ENCODE peak calls at places on chromosome 14, in ten cellular contexts. T, Q, F, P, K, I, U, Z, M and N are unnamed samples. For H3K4me1, the result is how much of the 10 kb centered on the place peaks cover.

GRCh38 chr14:63383776-63384367 is 65.1 kb upstream of the GPHB5 start:
- DNase-seq in U (no peak), T (no peak), Z (no peak), P (peak), I (no peak), F (no peak), M (no peak), Q (no peak), K (no peak), N (no peak)

GRCh38 chr14:72663076-72663487 is 230.8 kb downstream of the DPF3 start:
- DNase-seq in K (no peak), M (no peak), U (no peak), I (no peak), P (no peak), Q (no peak), T (no peak), F (no peak), Z (no peak), N (no peak)

GRCh38 chr14:41343857-41344256 is 262.8 kb upstream of the LRFN5 start:
- DNase-seq in M (no peak), Q (no peak), Z (no peak), K (no peak), P (no peak), T (no peak), F (no peak), I (no peak), U (no peak), N (no peak)

GRCh38 chr14:30908826-30909225 is 34.5 kb downstream of the COCH start:
- DNase-seq in T (no peak), F (no peak), U (no peak), K (no peak), Z (no peak), Q (no peak), M (no peak), I (no peak), P (no peak), N (no peak)

GRCh38 chr14:22394616-22395015 is 194.4 kb downstream of the DAD1 start:
- DNase-seq in U (no peak), P (no peak), Q (no peak), T (no peak), M (no peak), I (no peak), Z (no peak), F (no peak), K (no peak), N (no peak)

GRCh38 chr14:89042021-89042420 is 217.6 kb downstream of the TTC8 start:
- DNase-seq in M (no peak), U (no peak), T (no peak), F (no peak), Q (no peak), Z (no peak), P (no peak), I (no peak), K (no peak), N (no peak)

GRCh38 chr14:74394549-74394948 is 31.5 kb downstream of the SYNDIG1L start:
- DNase-seq in Q (no peak), M (no peak), T (no peak), Z (no peak), K (peak), U (no peak), I (no peak), F (no peak), P (no peak), N (no peak)

GRCh38 chr14:27881063-27881462 is 885.5 kb upstream of the FOXG1 start:
- DNase-seq in Z (no peak), F (no peak), M (no peak), I (no peak), U (no peak), P (no peak), K (no peak), T (no peak), Q (no peak), N (no peak)

GRCh38 chr14:77491056-77491455 is 7.6 kb downstream of the ISM2 start:
- DNase-seq in Q (no peak), M (no peak), I (no peak), Z (no peak), K (no peak), P (no peak), U (no peak), T (no peak), F (no peak), N (no peak)

GRCh38 chr14:52730708-52731111 is 744 bp downstream of the STYX start:
- DNase-seq in T (no peak), F (no peak), P (no peak), I (no peak), Z (no peak), Q (no peak), U (peak), K (no peak), M (no peak), N (no peak)

GRCh38 chr14:105021656-105022275 is 883 bp upstream of the CDCA4 start:
- DNase-seq in Q (peak), T (no peak), M (no peak), K (no peak), Z (peak), P (no peak), U (no peak), I (peak), F (no peak), N (no peak)

GRCh38 chr14:87896393-87897380 is 96.3 kb downstream of the GALC start:
- DNase-seq in T (no peak), P (no peak), K (no peak), U (peak), I (no peak), Z (peak), F (no peak), Q (peak), M (no peak), N (no peak)

GRCh38 chr14:35855886-35856481 is 29.8 kb downstream of the BRMS1L start:
- DNase-seq in U (no peak), K (no peak), P (no peak), I (no peak), Z (no peak), F (no peak), M (no peak), Q (no peak), T (no peak), N (no peak)
- H3K4me3 ChIP-seq in U (no peak), K (no peak), P (no peak), I (no peak), Z (no peak), F (no peak), M (no peak), Q (no peak), T (no peak), N (no peak)

GRCh38 chr14:91380610-91381371 is 36.8 kb downstream of the CCDC88C start:
- DNase-seq in K (no peak), T (no peak), U (no peak), F (no peak), M (no peak), Q (no peak), Z (no peak), I (peak), P (no peak), N (no peak)
- H3K4me1 ChIP-seq in K (under half), T (half or more), U (under half), F (under half), M (half or more), Q (half or more), Z (under half), I (half or more), P (half or more), N (half or more)

GRCh38 chr14:101004954-101005353 is 101.4 kb upstream of the RTL1 start:
- DNase-seq in Z (no peak), F (peak), I (no peak), M (no peak), T (no peak), K (peak), P (no peak), U (no peak), Q (no peak), N (no peak)
- H3K4me3 ChIP-seq in Z (no peak), F (no peak), I (peak), M (no peak), T (no peak), K (no peak), P (no peak), U (no peak), Q (no peak), N (no peak)

DNA sequence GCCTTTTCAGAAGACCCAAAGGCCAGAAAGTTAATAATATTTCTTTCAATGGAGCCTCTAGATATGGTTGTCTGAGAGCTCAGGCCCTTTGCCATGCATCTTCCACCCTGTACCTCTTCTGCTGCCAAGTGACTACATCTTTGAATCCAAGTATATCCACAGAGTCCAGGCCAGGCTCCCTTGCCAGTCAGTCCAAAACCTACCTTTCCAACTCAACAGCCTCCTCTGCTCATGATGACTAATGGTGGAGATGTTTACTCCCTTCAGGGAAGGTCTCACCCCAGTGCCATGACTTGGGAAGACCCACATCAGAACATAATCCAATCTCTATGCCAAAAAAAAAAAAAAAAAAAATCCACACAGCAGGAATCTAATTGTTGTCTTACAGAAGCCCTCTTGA is 20.4 kb downstream of the TTC9 start:
- DNase-seq in Q (no peak), M (no peak), F (no peak), Z (no peak), T (no peak), P (no peak), U (no peak), K (no peak), I (no peak), N (no peak)
- H3K4me1 ChIP-seq in Q (under half), M (under half), F (half or more), Z (under half), T (under half), P (half or more), U (under half), K (under half), I (under half), N (half or more)